ENCODE peak calls at places on chromosomes 16 and 17, in four cellular contexts. Z is H7, L is cardiac fibroblast, T is AG04449. Q is an unnamed sample.

GRCh38 chr17:12730931-12731521 is 58.3 kb upstream of the ARHGAP44 start:
- DNase-seq in T (peak), L (peak), Z (peak), Q (no peak)

GRCh38 chr17:67449065-67449464 is 72.0 kb downstream of the PITPNC1 start:
- DNase-seq in T (no peak), L (peak), Z (no peak), Q (no peak)

GRCh38 chr17:4586043-4586442 is 1.7 kb downstream of the SMTNL2 start:
- DNase-seq in L (no peak), T (no peak), Z (no peak), Q (no peak)

GRCh38 chr16:66020642-66021041 is 345.8 kb upstream of the CDH5 start:
- DNase-seq in Z (no peak), T (no peak), L (no peak), Q (no peak)

GRCh38 chr17:57902117-57902799 is 52.4 kb upstream of the MRPS23 start:
- DNase-seq in L (no peak), Z (no peak), T (no peak), Q (no peak)

GRCh38 chr16:56910654-56911539 is 21.0 kb upstream of the HERPUD1 start:
- DNase-seq in L (peak), T (no peak), Z (no peak), Q (peak)

GRCh38 chr17:28862497-28862896 is 7.7 kb downstream of the ERAL1 start:
- DNase-seq in L (no peak), T (no peak), Z (no peak), Q (no peak)

GRCh38 chr17:333626-334396 is 18.8 kb downstream of the RPH3AL start:
- DNase-seq in Z (peak), T (no peak), L (peak), Q (no peak)

GRCh38 chr17:83196973-83197880 is 117.8 kb downstream of the METRNL start:
- DNase-seq in L (peak), Z (no peak), T (no peak), Q (no peak)

GRCh38 chr16:79009911-79010310 is 590.6 kb downstream of the MAF start:
- DNase-seq in T (no peak), L (no peak), Z (no peak), Q (no peak)

GRCh38 chr17:47208744-47209488 is at the start of gene MYL4:
- DNase-seq in Z (no peak), L (no peak), T (no peak), Q (no peak)

GRCh38 chr16:47110939-47111338 is 32.8 kb downstream of the NETO2 start:
- DNase-seq in T (no peak), L (no peak), Z (peak), Q (peak)

GRCh38 chr17:72562628-72563188 is 441.9 kb downstream of the SOX9 start:
- DNase-seq in T (no peak), Z (no peak), L (no peak), Q (no peak)

GRCh38 chr17:75308732-75309629 is 19.7 kb upstream of the SLC25A19 start:
- DNase-seq in Z (peak), L (no peak), T (no peak), Q (no peak)

GRCh38 chr16:66905633-66906539 is 12.8 kb downstream of the CDH16 start:
- DNase-seq in Z (peak), T (no peak), L (no peak), Q (peak)

GRCh38 chr17:61073799-61074513 is 325.7 kb upstream of the TBX2 start:
- DNase-seq in Z (no peak), L (no peak), T (no peak), Q (no peak)

GRCh38 chr16:48609453-48610023 is 442 bp downstream of the N4BP1 start:
- DNase-seq in Z (peak), L (peak), T (no peak), Q (no peak)

GRCh38 chr16:3274490-3274889 is 8.8 kb upstream of the ZNF263 start:
- DNase-seq in T (no peak), L (no peak), Z (no peak), Q (peak)

GRCh38 chr17:50135316-50136095 is 5.5 kb upstream of the SAMD14 start:
- DNase-seq in Z (no peak), T (no peak), L (no peak), Q (no peak)

GRCh38 chr17:38606646-38607611 is 1.2 kb upstream of the SRCIN1 start:
- DNase-seq in T (no peak), Z (peak), L (no peak), Q (no peak)

GRCh38 chr16:81817789-81818304 is 38.8 kb downstream of the PLCG2 start:
- DNase-seq in Z (no peak), T (no peak), L (no peak), Q (no peak)

GRCh38 chr16:15538484-15538883 is 104.1 kb downstream of the BMERB1 start:
- DNase-seq in Z (no peak), T (no peak), L (no peak), Q (no peak)

GRCh38 chr16:57883480-57883879 is 81.2 kb upstream of the KIFC3 start:
- DNase-seq in Z (no peak), T (no peak), L (no peak), Q (no peak)

GRCh38 chr16:64974381-64974780 is 147.5 kb downstream of the CDH11 start:
- DNase-seq in T (no peak), Z (no peak), L (no peak), Q (no peak)

GRCh38 chr17:3710951-3711383 is 12.7 kb upstream of the HASPIN start:
- DNase-seq in L (peak), T (no peak), Z (no peak), Q (peak)

GRCh38 chr17:42675984-42676423 is 790 bp downstream of the PLEKHH3 start:
- DNase-seq in T (no peak), L (no peak), Z (peak), Q (no peak)

GRCh38 chr16:6689643-6690042 is 643.0 kb upstream of the RBFOX1 start:
- DNase-seq in T (no peak), Z (no peak), L (no peak), Q (no peak)

GRCh38 chr16:88348377-88349152 is 34.2 kb upstream of the ZNF469 start:
- DNase-seq in Z (peak), T (no peak), L (no peak), Q (no peak)

GRCh38 chr17:75724016-75725003 is 3.1 kb downstream of the ITGB4 start:
- DNase-seq in T (no peak), L (no peak), Z (no peak), Q (no peak)

GRCh38 chr17:70100983-70101382 is 26.0 kb downstream of the KCNJ16 start:
- DNase-seq in L (no peak), T (no peak), Z (no peak), Q (no peak)

GRCh38 chr16:19380316-19380715 is 37.4 kb upstream of the TMC5 start:
- DNase-seq in L (no peak), T (no peak), Z (no peak), Q (peak)

GRCh38 chr17:39872700-39873099 is 4.7 kb downstream of the ZPBP2 start:
- DNase-seq in L (peak), Z (no peak), T (peak), Q (no peak)

GRCh38 chr16:57191056-57191536 is 5.0 kb downstream of the RSPRY1 start:
- DNase-seq in Z (no peak), L (no peak), T (no peak), Q (no peak)

GRCh38 chr17:60345233-60345632 is 46.7 kb downstream of the USP32 start:
- DNase-seq in T (no peak), Z (no peak), L (no peak), Q (no peak)

GRCh38 chr17:43015579-43015978 is 6.6 kb downstream of the VAT1 start:
- DNase-seq in L (peak), Z (peak), T (no peak), Q (no peak)

GRCh38 chr17:76083536-76083935 is 4.6 kb downstream of the ZACN start:
- DNase-seq in L (no peak), Z (peak), T (no peak), Q (no peak)

GRCh38 chr16:24075929-24076716 is 180.0 kb upstream of the CACNG3 start:
- DNase-seq in L (no peak), Z (peak), T (no peak), Q (no peak)

DNA sequence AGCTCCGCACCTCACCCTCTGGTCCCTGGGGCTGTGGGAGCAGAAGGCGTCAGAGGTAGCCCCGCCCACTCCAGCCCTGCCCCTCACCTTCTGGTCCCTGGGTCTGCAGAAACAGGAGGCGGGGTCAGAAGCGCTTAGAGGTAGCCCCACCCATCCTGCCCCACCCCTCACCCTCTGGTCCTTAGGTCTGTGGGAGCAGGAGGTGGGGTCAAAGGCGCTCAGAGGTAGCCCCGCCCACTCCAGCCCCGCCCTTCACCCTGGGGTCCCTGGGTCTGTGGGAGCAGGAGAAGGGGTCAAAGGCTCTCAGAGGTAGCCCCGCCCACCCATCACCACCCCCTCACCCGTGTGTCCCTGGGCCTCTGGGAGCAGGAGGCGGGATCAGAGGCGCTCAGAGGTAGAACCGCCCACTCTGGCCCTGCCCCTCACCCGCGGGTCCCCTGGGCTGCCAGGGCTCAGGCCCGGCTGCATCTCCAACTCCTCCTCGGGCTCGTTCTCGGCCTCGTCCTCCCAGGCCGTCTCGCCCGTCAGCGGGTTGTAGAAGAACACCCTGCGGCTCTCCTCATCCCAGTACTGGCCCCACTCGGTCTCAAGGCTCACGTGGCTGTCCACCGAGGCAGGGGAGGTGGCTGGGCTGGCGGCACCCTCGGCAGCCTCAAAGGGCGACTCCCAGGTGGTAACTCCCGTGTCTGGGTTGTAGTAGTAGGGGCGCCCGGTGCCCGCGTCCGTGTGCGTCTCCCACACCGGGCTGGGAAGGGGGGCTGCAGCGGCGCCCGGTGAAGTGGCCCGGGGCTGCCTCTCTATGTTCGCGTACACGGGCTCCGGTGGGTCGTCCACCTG is 27.2 kb downstream of the ARHGAP27 start:
- DNase-seq in Z (peak), T (no peak), L (no peak), Q (no peak)
- H3K4me3 ChIP-seq in Z (peak), T (peak), L (peak), Q (no peak)

DNA sequence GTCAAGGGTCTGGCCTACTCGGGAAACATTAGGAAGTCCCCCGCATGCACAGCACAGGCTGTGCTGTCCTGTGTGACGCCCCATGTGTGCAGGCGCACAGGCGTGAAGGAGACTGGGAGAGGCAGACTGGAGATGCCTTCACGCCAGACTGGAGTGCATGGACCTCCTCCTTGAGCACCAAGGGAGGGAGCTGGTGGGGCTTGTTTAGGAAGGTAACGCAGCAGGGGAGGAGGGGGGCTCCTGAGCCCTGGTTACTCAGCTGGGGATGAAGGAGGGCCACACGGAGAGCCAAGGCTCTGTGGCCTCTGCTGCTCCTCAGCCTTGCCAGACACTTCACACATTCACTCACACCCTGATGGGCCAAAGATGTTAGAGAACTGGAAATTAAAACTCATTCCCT is 7.7 kb downstream of the HSDL1 start:
- DNase-seq in Z (peak), T (no peak), L (no peak), Q (no peak)
- H3K4me3 ChIP-seq in Z (no peak), T (no peak), L (no peak), Q (no peak)

DNA sequence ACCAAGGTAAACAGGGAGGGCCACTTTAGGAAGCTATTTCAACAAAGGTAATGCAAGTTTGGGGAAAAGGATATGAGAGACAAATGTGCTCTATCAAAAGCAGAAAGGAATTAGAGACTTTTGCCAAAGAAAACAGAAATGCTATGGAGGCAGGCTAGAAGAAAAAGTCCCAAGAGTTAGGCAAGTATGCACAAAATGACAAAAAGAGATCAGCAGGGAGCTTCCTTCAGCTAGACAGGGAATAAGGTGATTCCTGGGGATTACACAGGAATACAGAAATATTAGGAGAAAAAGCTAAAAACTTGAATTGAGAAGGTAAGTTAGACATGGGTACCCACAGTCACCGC is 2.4 kb downstream of the FXR2 start:
- DNase-seq in T (no peak), Z (no peak), L (no peak), Q (no peak)
- H3K4me3 ChIP-seq in T (peak), Z (no peak), L (no peak), Q (no peak)

GRCh38 chr17:7927596-7927995 is 2.1 kb downstream of the KCNAB3 start:
- DNase-seq in L (no peak), Z (no peak), T (no peak), Q (no peak)

GRCh38 chr17:7922499-7923289 is 6.6 kb upstream of the RNF227 start:
- DNase-seq in T (no peak), L (peak), Z (peak), Q (peak)

DNA sequence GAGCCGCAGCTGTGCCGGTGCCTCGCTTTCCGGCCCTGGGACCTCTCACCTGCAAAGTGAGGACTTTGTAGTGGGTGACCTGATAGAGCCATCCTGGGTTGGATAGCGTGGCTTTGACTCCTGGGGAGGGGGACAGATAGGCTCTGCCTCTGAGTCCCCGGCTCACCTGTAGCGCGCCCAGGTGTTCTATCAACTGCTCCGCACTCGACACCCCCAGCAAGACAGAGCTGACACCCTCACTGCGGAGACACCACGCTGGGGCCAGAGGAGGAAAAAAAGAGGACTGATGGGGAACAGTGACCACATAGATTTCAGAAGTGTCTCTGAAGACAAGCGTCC is 6.4 kb downstream of the KCNAB3 start:
- DNase-seq in T (no peak), Z (no peak), L (no peak), Q (no peak)
- H3K4me3 ChIP-seq in T (peak), Z (peak), L (peak), Q (peak)

GRCh38 chr16:768428-768827 is 7.9 kb downstream of the MSLN start:
- DNase-seq in Z (peak), T (no peak), L (no peak), Q (no peak)

GRCh38 chr16:770411-770810 is 9.9 kb downstream of the MSLN start:
- DNase-seq in T (no peak), L (no peak), Z (no peak), Q (no peak)

GRCh38 chr16:769934-770333 is 9.4 kb downstream of the MSLN start:
- DNase-seq in Z (no peak), L (no peak), T (no peak), Q (no peak)

GRCh38 chr16:767743-768235 is 7.3 kb downstream of the MSLN start:
- DNase-seq in L (no peak), T (no peak), Z (peak), Q (no peak)

DNA sequence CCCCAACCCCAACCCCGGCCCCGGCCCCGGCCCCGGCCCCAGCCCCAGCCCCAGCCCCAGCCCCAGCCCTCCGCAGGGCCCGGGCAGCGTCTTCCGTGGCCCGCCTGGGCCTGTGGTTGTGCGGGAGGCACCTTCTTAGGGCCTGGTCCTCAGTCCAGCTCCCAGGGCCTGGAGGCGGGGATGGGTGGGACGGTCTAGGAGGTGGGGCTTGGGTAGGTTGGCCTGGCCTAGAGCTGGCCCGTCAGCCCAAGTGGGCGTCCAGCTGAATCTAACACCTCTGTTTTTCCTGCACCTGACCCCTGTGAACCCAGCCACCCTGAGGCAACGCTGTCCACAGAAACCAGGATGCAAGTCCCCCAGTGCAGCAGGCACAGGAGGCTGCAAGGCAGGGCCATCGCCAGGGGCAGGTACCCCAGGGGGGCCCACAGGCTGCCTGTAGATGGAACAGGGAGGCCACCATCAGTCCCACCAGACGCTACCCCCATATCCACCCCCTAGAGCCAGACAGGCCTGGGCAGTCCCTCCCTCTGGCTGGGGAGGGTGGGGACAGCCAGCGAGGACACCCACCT is 8.8 kb downstream of the MSLN start:
- DNase-seq in T (no peak), Z (peak), L (no peak), Q (no peak)
- H3K4me3 ChIP-seq in T (no peak), Z (no peak), L (no peak), Q (no peak)

GRCh38 chr17:30236297-30236624 is 764 bp upstream of the SLC6A4 start:
- DNase-seq in T (no peak), L (no peak), Z (no peak), Q (no peak)
- H3K4me3 ChIP-seq in T (no peak), L (peak), Z (no peak), Q (no peak)

GRCh38 chr16:22946433-22946832 is 132.5 kb downstream of the HS3ST2 start:
- DNase-seq in Z (no peak), T (no peak), L (no peak), Q (no peak)
- H3K4me3 ChIP-seq in Z (no peak), T (no peak), L (no peak), Q (no peak)

DNA sequence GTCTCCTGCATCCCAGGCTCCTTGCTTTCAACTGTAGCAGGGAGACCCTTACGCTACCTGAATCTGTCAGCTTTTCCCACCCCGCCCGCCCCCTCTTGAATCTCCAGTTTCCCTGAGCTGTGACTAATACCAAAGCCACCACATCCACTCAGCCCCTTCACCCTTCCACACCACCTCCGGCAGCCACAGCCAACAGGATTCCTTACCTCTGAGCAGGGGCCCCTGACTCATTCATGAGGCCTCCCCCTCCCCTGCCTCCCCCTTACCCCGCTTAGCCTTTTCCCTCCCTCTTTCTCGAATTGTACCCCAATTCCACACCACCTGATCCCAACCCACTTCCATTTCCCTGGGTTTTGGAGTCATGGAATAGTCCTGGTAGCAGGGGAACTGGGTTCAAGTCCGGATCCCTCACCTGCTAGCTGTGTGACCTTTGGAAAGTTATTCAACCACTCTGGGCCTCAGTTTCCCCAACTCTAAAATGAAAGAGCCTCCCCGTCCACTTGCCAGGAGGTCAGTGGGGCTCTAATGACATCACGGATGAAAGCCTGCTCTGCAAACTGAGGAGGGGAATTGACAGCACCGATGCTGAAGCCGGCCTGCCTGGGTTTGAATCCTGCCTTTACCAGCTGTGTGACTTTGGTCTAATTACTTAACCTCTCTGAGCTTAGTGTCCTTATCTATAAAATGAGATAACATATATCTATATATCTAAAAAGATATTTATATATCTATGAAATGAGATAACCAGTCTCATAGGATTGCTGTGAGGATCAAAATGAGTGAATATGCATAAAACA is 2.1 kb downstream of the STX1B start:
- DNase-seq in L (no peak), Z (peak), T (no peak), Q (no peak)
- H3K4me3 ChIP-seq in L (no peak), Z (no peak), T (peak), Q (no peak)

DNA sequence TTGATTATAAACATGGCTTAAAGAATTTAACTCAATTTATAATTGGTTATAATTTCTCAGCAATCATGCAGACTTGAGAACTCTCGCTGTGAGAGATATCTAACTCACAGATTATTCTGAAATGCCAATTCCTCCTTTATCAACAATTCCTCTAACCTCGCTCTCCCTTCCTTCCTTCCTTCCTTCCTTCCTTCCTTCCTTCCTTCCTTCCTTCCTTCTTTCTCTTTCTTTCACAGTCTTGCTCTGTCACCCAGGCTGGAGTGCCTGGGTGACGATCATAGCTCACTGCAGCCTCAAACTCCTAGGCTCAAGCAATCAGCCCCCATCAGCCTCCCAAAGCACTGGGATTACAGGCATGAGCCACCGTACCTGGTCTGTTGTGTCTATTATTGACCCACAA is 42.4 kb downstream of the CHD9 start:
- DNase-seq in T (no peak), Z (no peak), L (no peak), Q (no peak)
- H3K4me3 ChIP-seq in T (no peak), Z (no peak), L (no peak), Q (no peak)